ENCODE peak calls at places on chromosomes 3 and 15, in eight cellular contexts. V is psoas muscle, X is heart right ventricle, M is right cardiac atrium, H is ascending aorta, W is fibroblast of the aortic adventitia, Z is prostate gland, Y is heart left ventricle. S is an unnamed sample.

GRCh38 chr3:171339606-171340005 is 120.6 kb downstream of the TNIK start:
- DNase-seq in V (no peak), X (no peak), M (no peak), H (no peak), W (no peak), Z (peak), Y (no peak), S (no peak)

GRCh38 chr3:123884258-123884831 is at the start of gene MYLK:
- DNase-seq in V (peak), X (peak), M (peak), H (peak), W (peak), Z (peak), Y (peak), S (peak)

GRCh38 chr15:35690698-35691116 is 144.7 kb upstream of the DPH6 start:
- DNase-seq in V (no peak), X (no peak), M (peak), H (peak), W (peak), Z (no peak), Y (peak), S (no peak)

GRCh38 chr3:12662593-12663310 is 1.2 kb downstream of the RAF1 start:
- DNase-seq in V (peak), X (peak), M (peak), H (no peak), W (peak), Z (peak), Y (peak), S (no peak)

GRCh38 chr3:88057650-88058321 is 1.0 kb downstream of the CGGBP1 start:
- DNase-seq in V (no peak), X (no peak), M (no peak), H (no peak), W (peak), Z (no peak), Y (no peak), S (no peak)

GRCh38 chr3:42498791-42499477 is 3.5 kb upstream of the VIPR1 start:
- DNase-seq in V (no peak), X (no peak), M (no peak), H (peak), W (no peak), Z (no peak), Y (no peak), S (no peak)

GRCh38 chr3:180250172-180250571 is 213.4 kb upstream of the PEX5L start:
- DNase-seq in V (no peak), X (no peak), M (no peak), H (no peak), W (peak), Z (no peak), Y (no peak), S (no peak)

GRCh38 chr3:187624588-187624987 is 45.6 kb downstream of the SST start:
- DNase-seq in V (no peak), X (no peak), M (no peak), H (no peak), W (no peak), Z (no peak), Y (no peak), S (no peak)

GRCh38 chr15:40266828-40267304 is 16.0 kb downstream of the ANKRD63 start:
- DNase-seq in V (no peak), X (no peak), M (no peak), H (peak), W (peak), Z (peak), Y (no peak), S (peak)

GRCh38 chr3:42053476-42053875 is 37.7 kb upstream of the TRAK1 start:
- DNase-seq in V (no peak), X (peak), M (peak), H (no peak), W (no peak), Z (no peak), Y (peak), S (no peak)

GRCh38 chr3:188327433-188327832 is 173.5 kb downstream of the LPP start:
- DNase-seq in V (no peak), X (no peak), M (no peak), H (no peak), W (no peak), Z (no peak), Y (no peak), S (no peak)

GRCh38 chr3:37183375-37183831 is 9.0 kb upstream of the LRRFIP2 start:
- DNase-seq in V (no peak), X (no peak), M (no peak), H (no peak), W (peak), Z (peak), Y (no peak), S (no peak)

GRCh38 chr3:116032176-116032575 is 408.9 kb downstream of the GAP43 start:
- DNase-seq in V (no peak), X (no peak), M (no peak), H (no peak), W (no peak), Z (no peak), Y (no peak), S (no peak)

GRCh38 chr3:56453027-56453426 is 15.2 kb downstream of the ERC2 start:
- DNase-seq in V (no peak), X (no peak), M (no peak), H (no peak), W (no peak), Z (no peak), Y (no peak), S (no peak)

GRCh38 chr3:137199678-137200077 is 241.9 kb downstream of the IL20RB start:
- DNase-seq in V (no peak), X (no peak), M (no peak), H (no peak), W (no peak), Z (no peak), Y (no peak), S (no peak)

GRCh38 chr3:109098245-109098644 is 19.7 kb downstream of the MORC1 start:
- DNase-seq in V (no peak), X (no peak), M (no peak), H (no peak), W (no peak), Z (peak), Y (no peak), S (no peak)

GRCh38 chr3:139310474-139310933 is 33.3 kb upstream of the MRPS22 start:
- DNase-seq in V (no peak), X (no peak), M (no peak), H (no peak), W (peak), Z (no peak), Y (no peak), S (no peak)

GRCh38 chr3:16401273-16401672 is 112.2 kb downstream of the RFTN1 start:
- DNase-seq in V (no peak), X (no peak), M (peak), H (no peak), W (peak), Z (no peak), Y (no peak), S (no peak)

GRCh38 chr15:36844453-36845094 is 255.8 kb downstream of the MEIS2 start:
- DNase-seq in V (no peak), X (no peak), M (no peak), H (no peak), W (peak), Z (peak), Y (no peak), S (no peak)

GRCh38 chr3:32109256-32109655 is 2.8 kb downstream of the GPD1L start:
- DNase-seq in V (peak), X (peak), M (peak), H (peak), W (peak), Z (peak), Y (peak), S (peak)

GRCh38 chr15:64010719-64011118 is 35.6 kb downstream of the DAPK2 start:
- DNase-seq in V (peak), X (peak), M (peak), H (peak), W (peak), Z (no peak), Y (peak), S (no peak)

GRCh38 chr15:77025941-77026411 is 31.1 kb downstream of the PSTPIP1 start:
- DNase-seq in V (no peak), X (no peak), M (no peak), H (peak), W (no peak), Z (no peak), Y (peak), S (no peak)

GRCh38 chr3:44762170-44762677 is 630 bp downstream of the KIF15 start:
- DNase-seq in V (no peak), X (no peak), M (no peak), H (no peak), W (peak), Z (no peak), Y (no peak), S (no peak)

GRCh38 chr3:189320511-189320910 is 148.7 kb downstream of the TPRG1 start:
- DNase-seq in V (no peak), X (no peak), M (no peak), H (no peak), W (no peak), Z (no peak), Y (no peak), S (no peak)

GRCh38 chr3:69425249-69425648 is 39.4 kb upstream of the FRMD4B start:
- DNase-seq in V (no peak), X (no peak), M (no peak), H (no peak), W (peak), Z (no peak), Y (no peak), S (no peak)

GRCh38 chr3:188389711-188390346 is 235.9 kb downstream of the LPP start:
- DNase-seq in V (no peak), X (no peak), M (no peak), H (peak), W (no peak), Z (peak), Y (peak), S (no peak)

GRCh38 chr3:70242297-70242868 is 70.1 kb downstream of the MDFIC2 start:
- DNase-seq in V (no peak), X (no peak), M (no peak), H (no peak), W (peak), Z (no peak), Y (no peak), S (no peak)

GRCh38 chr3:5022187-5022965 is 43.1 kb downstream of the BHLHE40 start:
- DNase-seq in V (no peak), X (no peak), M (no peak), H (no peak), W (peak), Z (no peak), Y (no peak), S (no peak)

DNA sequence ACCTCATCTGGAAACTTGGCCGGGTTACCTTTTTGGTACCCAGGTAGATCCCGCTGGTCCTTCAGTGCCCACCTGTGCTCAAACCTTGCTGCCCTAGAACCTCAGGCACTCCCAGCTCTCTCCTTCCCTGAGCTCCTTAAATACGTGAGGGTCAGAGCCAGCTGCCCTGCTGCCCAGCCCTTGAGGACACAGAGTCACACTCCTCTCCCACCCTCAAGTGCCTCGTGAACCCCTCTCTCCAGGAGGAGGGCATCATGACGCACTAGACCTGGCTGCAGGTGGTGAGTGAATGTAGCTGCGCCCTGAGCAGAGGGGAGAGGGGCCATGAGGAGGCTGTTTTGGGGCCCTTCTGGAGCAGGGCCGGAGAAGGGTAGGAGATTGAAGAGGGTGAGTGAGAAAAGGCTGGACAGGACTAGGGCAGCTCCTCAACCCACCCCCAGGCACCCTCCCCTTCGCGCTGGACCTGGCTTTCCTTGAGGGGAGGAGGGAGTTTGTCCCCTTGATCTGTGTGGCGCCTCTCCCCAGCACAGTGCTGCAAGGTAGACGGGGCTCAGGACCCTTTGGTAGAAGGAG is 939 bp downstream of the SLC12A8 start:
- DNase-seq in V (no peak), X (no peak), M (no peak), H (no peak), W (no peak), Z (no peak), Y (no peak), S (no peak)
- H3K4me3 ChIP-seq in V (peak), X (peak), M (peak), H (no peak), W (no peak), Z (peak), Y (peak), S (peak)

DNA sequence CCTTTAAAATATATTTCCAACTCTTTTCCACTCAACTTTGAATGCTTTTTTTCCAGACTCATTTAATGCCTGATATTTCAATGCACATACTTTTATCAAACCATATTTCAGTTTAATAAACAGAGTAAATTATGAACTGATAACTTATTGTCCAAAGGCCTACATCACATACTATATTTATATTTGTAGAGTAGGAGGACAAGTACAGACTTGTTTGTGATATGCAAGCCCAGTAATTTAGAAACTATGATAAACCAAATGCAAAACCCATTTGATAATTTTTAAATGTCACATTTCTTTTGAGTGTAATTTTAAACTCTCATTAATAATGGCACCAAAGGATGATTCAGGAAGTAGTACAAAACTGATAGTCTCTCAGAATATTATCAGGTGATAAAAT is 3.3 kb downstream of the RFX7 start:
- DNase-seq in V (no peak), X (no peak), M (no peak), H (no peak), W (no peak), Z (no peak), Y (no peak), S (no peak)
- H3K4me3 ChIP-seq in V (peak), X (no peak), M (no peak), H (no peak), W (peak), Z (no peak), Y (no peak), S (no peak)

GRCh38 chr15:96171842-96172241 is 158.7 kb upstream of the NR2F2 start:
- DNase-seq in V (no peak), X (no peak), M (no peak), H (no peak), W (no peak), Z (no peak), Y (no peak), S (no peak)
- H3K4me3 ChIP-seq in V (no peak), X (no peak), M (no peak), H (no peak), W (no peak), Z (no peak), Y (no peak), S (no peak)

GRCh38 chr15:80694624-80695098 is 449 bp upstream of the ABHD17C start:
- DNase-seq in V (peak), X (peak), M (peak), H (no peak), W (peak), Z (no peak), Y (peak), S (no peak)

GRCh38 chr15:80695911-80696651 is 971 bp downstream of the ABHD17C start:
- DNase-seq in V (peak), X (peak), M (peak), H (no peak), W (peak), Z (peak), Y (peak), S (no peak)

GRCh38 chr15:80695099-80695910 is at the start of gene ABHD17C:
- DNase-seq in V (peak), X (peak), M (peak), H (peak), W (peak), Z (peak), Y (peak), S (no peak)

GRCh38 chr15:80698636-80699035 is 3.5 kb downstream of the ABHD17C start:
- DNase-seq in V (no peak), X (no peak), M (no peak), H (no peak), W (no peak), Z (no peak), Y (no peak), S (no peak)

DNA sequence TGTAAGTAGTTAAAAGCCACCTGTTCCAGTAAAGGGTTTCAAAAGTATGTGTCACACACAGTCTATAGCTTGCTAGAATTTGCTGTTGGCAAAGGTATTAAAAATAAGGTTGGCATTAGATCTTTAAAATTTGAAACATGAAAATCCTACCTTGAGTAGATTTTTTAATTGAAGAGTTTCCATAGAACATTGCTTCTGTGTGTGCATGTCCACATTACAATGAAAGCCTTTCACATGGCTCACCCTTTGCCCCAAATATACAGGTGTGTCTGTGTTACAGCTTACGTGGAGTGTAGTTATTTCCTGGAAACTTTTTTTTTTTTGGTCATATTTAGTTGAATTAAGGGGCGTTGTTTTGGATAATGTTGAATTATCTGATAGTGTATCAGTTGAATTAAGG is 2.2 kb downstream of the ABHD17C start:
- DNase-seq in V (no peak), X (no peak), M (no peak), H (no peak), W (no peak), Z (no peak), Y (no peak), S (no peak)
- H3K4me3 ChIP-seq in V (no peak), X (no peak), M (no peak), H (no peak), W (peak), Z (peak), Y (no peak), S (no peak)

GRCh38 chr3:33799202-33799551 is 747 bp downstream of the PDCD6IP start:
- DNase-seq in V (no peak), X (no peak), M (no peak), H (no peak), W (no peak), Z (no peak), Y (no peak), S (no peak)

GRCh38 chr3:33807190-33807589 is 8.8 kb downstream of the PDCD6IP start:
- DNase-seq in V (no peak), X (peak), M (no peak), H (no peak), W (no peak), Z (no peak), Y (peak), S (no peak)

GRCh38 chr3:33803894-33804526 is 5.6 kb downstream of the PDCD6IP start:
- DNase-seq in V (no peak), X (no peak), M (no peak), H (no peak), W (no peak), Z (no peak), Y (no peak), S (no peak)

GRCh38 chr3:33798418-33799201 is at the start of gene PDCD6IP:
- DNase-seq in V (peak), X (peak), M (peak), H (peak), W (peak), Z (peak), Y (peak), S (peak)

DNA sequence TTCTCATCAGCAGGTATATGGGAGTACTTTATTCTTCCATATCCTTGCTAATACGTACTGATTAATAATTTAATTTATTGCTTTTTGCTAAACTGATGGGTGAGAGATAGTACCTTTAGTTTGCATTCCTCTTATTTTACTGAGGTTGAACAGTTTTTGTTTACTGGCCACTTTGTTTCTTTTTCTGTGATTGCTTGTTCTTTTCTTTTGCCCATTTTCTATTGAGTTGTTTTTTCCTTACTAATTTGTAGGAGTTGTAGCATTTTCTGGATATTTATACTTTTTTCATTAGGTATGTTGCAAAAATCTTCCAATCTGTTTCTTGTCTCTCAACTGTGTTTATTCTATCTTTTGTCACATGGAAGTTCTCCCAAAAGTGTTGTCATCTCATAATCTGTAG is 4.8 kb downstream of the PDCD6IP start:
- DNase-seq in V (no peak), X (no peak), M (no peak), H (no peak), W (no peak), Z (no peak), Y (no peak), S (no peak)
- H3K4me3 ChIP-seq in V (no peak), X (no peak), M (no peak), H (no peak), W (no peak), Z (no peak), Y (no peak), S (no peak)

DNA sequence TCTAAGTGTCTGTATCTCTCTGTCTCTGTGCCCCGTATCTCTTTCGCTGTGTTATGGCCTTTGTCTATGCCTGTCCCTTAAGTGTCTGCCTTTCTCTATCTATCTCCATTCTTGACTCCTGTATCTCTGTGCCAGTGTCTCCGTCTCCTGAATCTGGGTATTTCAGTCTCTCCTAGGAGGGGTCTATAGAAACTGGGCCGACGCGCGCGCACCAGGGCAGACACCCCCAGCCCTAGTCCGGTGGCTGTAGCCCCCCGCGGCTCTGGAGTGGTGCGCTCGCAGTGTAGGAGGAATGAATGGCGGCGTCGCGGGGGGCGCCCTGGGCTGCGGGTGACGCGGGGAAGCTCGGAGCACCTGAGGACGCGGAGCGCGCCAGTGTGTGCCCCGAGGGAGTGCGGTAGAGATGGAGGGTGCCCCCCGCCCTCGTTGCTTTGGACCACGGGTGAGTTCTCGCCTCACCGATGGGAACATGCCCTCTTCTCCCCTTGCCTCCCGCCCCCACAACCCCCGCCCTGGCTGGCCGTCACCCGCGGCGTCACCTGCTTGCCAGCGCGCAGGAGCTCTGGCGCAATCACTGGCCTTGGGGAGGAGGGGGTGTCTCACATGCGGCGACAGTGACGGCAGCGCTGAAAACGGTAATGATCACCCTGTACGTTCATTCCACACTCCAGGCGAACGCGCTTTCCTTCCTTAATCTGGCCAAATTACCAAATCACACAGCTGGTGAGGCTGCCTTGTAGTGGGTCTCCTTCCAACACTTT is 993 bp upstream of the CAMK2N2 start:
- DNase-seq in V (peak), X (no peak), M (no peak), H (no peak), W (no peak), Z (no peak), Y (no peak), S (no peak)
- H3K4me3 ChIP-seq in V (peak), X (peak), M (no peak), H (peak), W (peak), Z (peak), Y (peak), S (peak)

GRCh38 chr3:168881804-168882203 is 781.7 kb downstream of the MECOM start:
- DNase-seq in V (no peak), X (no peak), M (no peak), H (no peak), W (peak), Z (no peak), Y (no peak), S (no peak)

GRCh38 chr3:168888781-168889180 is 774.7 kb downstream of the MECOM start:
- DNase-seq in V (no peak), X (no peak), M (no peak), H (no peak), W (no peak), Z (no peak), Y (no peak), S (no peak)

GRCh38 chr3:168885028-168885427 is 778.5 kb downstream of the MECOM start:
- DNase-seq in V (no peak), X (no peak), M (no peak), H (no peak), W (peak), Z (no peak), Y (no peak), S (no peak)

GRCh38 chr3:168883145-168883544 is 780.4 kb downstream of the MECOM start:
- DNase-seq in V (no peak), X (no peak), M (no peak), H (no peak), W (no peak), Z (no peak), Y (no peak), S (no peak)

GRCh38 chr3:168884353-168884903 is 779.1 kb downstream of the MECOM start:
- DNase-seq in V (no peak), X (no peak), M (no peak), H (peak), W (peak), Z (peak), Y (no peak), S (peak)
- H3K4me3 ChIP-seq in V (no peak), X (no peak), M (no peak), H (no peak), W (no peak), Z (no peak), Y (no peak), S (no peak)